ENCODE peak calls at places on chromosomes 6 and 20, in ten cellular contexts. One of them, this sample, is unnamed.

GRCh38 chr20:63873477-63873971 is 8.5 kb downstream of the TPD52L2 start:
- DNase-seq in thyroid gland: peak
- DNase-seq in lower leg skin: no peak
- DNase-seq in A673: no peak
- DNase-seq in heart left ventricle: peak
- DNase-seq in H1: no peak
- DNase-seq in OCI-LY7: no peak
- DNase-seq in ovary: no peak
- DNase-seq in colonic mucosa: no peak
- DNase-seq in sigmoid colon: peak
- DNase-seq in this sample: peak

GRCh38 chr6:145761584-145761983 is 26.3 kb upstream of the EPM2A start:
- DNase-seq in thyroid gland: no peak
- DNase-seq in lower leg skin: no peak
- DNase-seq in A673: peak
- DNase-seq in heart left ventricle: no peak
- DNase-seq in H1: no peak
- DNase-seq in OCI-LY7: peak
- DNase-seq in ovary: no peak
- DNase-seq in colonic mucosa: no peak
- DNase-seq in sigmoid colon: no peak
- DNase-seq in this sample: no peak

GRCh38 chr6:36671687-36672375 is 6.7 kb upstream of the CDKN1A start:
- DNase-seq in thyroid gland: no peak
- DNase-seq in lower leg skin: no peak
- DNase-seq in A673: no peak
- DNase-seq in heart left ventricle: no peak
- DNase-seq in H1: no peak
- DNase-seq in OCI-LY7: no peak
- DNase-seq in ovary: no peak
- DNase-seq in colonic mucosa: no peak
- DNase-seq in sigmoid colon: no peak
- DNase-seq in this sample: no peak

GRCh38 chr6:109595998-109596397 is 95.0 kb downstream of the AK9 start:
- DNase-seq in thyroid gland: peak
- DNase-seq in lower leg skin: no peak
- DNase-seq in A673: peak
- DNase-seq in heart left ventricle: no peak
- DNase-seq in H1: peak
- DNase-seq in OCI-LY7: peak
- DNase-seq in ovary: no peak
- DNase-seq in colonic mucosa: no peak
- DNase-seq in sigmoid colon: no peak
- DNase-seq in this sample: peak

GRCh38 chr6:137884428-137884827 is 17.4 kb downstream of the TNFAIP3 start:
- DNase-seq in thyroid gland: no peak
- DNase-seq in lower leg skin: no peak
- DNase-seq in A673: no peak
- DNase-seq in heart left ventricle: no peak
- DNase-seq in H1: no peak
- DNase-seq in OCI-LY7: no peak
- DNase-seq in ovary: no peak
- DNase-seq in colonic mucosa: no peak
- DNase-seq in sigmoid colon: no peak
- DNase-seq in this sample: no peak

GRCh38 chr6:43966374-43966658 is 160.9 kb downstream of the MRPL14 start:
- DNase-seq in thyroid gland: no peak
- DNase-seq in lower leg skin: no peak
- DNase-seq in A673: no peak
- DNase-seq in heart left ventricle: no peak
- DNase-seq in H1: no peak
- DNase-seq in OCI-LY7: no peak
- DNase-seq in ovary: no peak
- DNase-seq in colonic mucosa: no peak
- DNase-seq in sigmoid colon: no peak
- DNase-seq in this sample: no peak

GRCh38 chr6:159727717-159728440 is 573 bp downstream of the WTAP start:
- DNase-seq in thyroid gland: no peak
- DNase-seq in lower leg skin: no peak
- DNase-seq in A673: peak
- DNase-seq in heart left ventricle: no peak
- DNase-seq in H1: no peak
- DNase-seq in OCI-LY7: peak
- DNase-seq in ovary: no peak
- DNase-seq in colonic mucosa: no peak
- DNase-seq in sigmoid colon: no peak
- DNase-seq in this sample: peak

GRCh38 chr6:166466178-166467122 is 83.7 kb upstream of the MPC1 start:
- DNase-seq in thyroid gland: no peak
- DNase-seq in lower leg skin: peak
- DNase-seq in A673: no peak
- DNase-seq in heart left ventricle: no peak
- DNase-seq in H1: no peak
- DNase-seq in OCI-LY7: no peak
- DNase-seq in ovary: no peak
- DNase-seq in colonic mucosa: no peak
- DNase-seq in sigmoid colon: no peak
- DNase-seq in this sample: peak

GRCh38 chr20:34974246-34974645 is 18.6 kb downstream of the MYH7B start:
- DNase-seq in thyroid gland: no peak
- DNase-seq in lower leg skin: no peak
- DNase-seq in A673: no peak
- DNase-seq in heart left ventricle: no peak
- DNase-seq in H1: no peak
- DNase-seq in OCI-LY7: no peak
- DNase-seq in ovary: no peak
- DNase-seq in colonic mucosa: no peak
- DNase-seq in sigmoid colon: no peak
- DNase-seq in this sample: no peak

GRCh38 chr6:5214570-5215052 is 46.1 kb downstream of the LYRM4 start:
- DNase-seq in thyroid gland: peak
- DNase-seq in lower leg skin: no peak
- DNase-seq in A673: peak
- DNase-seq in heart left ventricle: peak
- DNase-seq in H1: peak
- DNase-seq in OCI-LY7: peak
- DNase-seq in ovary: no peak
- DNase-seq in colonic mucosa: peak
- DNase-seq in sigmoid colon: no peak
- DNase-seq in this sample: peak

GRCh38 chr20:22447448-22447778 is 137.0 kb downstream of the FOXA2 start:
- DNase-seq in thyroid gland: no peak
- DNase-seq in lower leg skin: no peak
- DNase-seq in A673: no peak
- DNase-seq in heart left ventricle: no peak
- DNase-seq in H1: no peak
- DNase-seq in OCI-LY7: no peak
- DNase-seq in ovary: no peak
- DNase-seq in colonic mucosa: no peak
- DNase-seq in sigmoid colon: no peak
- DNase-seq in this sample: no peak

GRCh38 chr6:107870379-107870778 is 46.3 kb upstream of the SCML4 start:
- DNase-seq in thyroid gland: no peak
- DNase-seq in lower leg skin: no peak
- DNase-seq in A673: no peak
- DNase-seq in heart left ventricle: no peak
- DNase-seq in H1: no peak
- DNase-seq in OCI-LY7: no peak
- DNase-seq in ovary: no peak
- DNase-seq in colonic mucosa: no peak
- DNase-seq in sigmoid colon: no peak
- DNase-seq in this sample: peak

GRCh38 chr6:116012966-116013365 is 47.7 kb downstream of the FRK start:
- DNase-seq in thyroid gland: no peak
- DNase-seq in lower leg skin: no peak
- DNase-seq in A673: no peak
- DNase-seq in heart left ventricle: no peak
- DNase-seq in H1: no peak
- DNase-seq in OCI-LY7: no peak
- DNase-seq in ovary: no peak
- DNase-seq in colonic mucosa: no peak
- DNase-seq in sigmoid colon: no peak
- DNase-seq in this sample: no peak

GRCh38 chr6:122026572-122027369 is 372.7 kb upstream of the HSF2 start:
- DNase-seq in thyroid gland: no peak
- DNase-seq in lower leg skin: no peak
- DNase-seq in A673: no peak
- DNase-seq in heart left ventricle: no peak
- DNase-seq in H1: no peak
- DNase-seq in OCI-LY7: no peak
- DNase-seq in ovary: no peak
- DNase-seq in colonic mucosa: no peak
- DNase-seq in sigmoid colon: no peak
- DNase-seq in this sample: no peak

GRCh38 chr6:69827491-69827890 is 30.7 kb upstream of the LMBRD1 start:
- DNase-seq in thyroid gland: no peak
- DNase-seq in lower leg skin: no peak
- DNase-seq in A673: peak
- DNase-seq in heart left ventricle: no peak
- DNase-seq in H1: no peak
- DNase-seq in OCI-LY7: no peak
- DNase-seq in ovary: no peak
- DNase-seq in colonic mucosa: no peak
- DNase-seq in sigmoid colon: no peak
- DNase-seq in this sample: peak

GRCh38 chr6:166679566-166679965 is 52.5 kb upstream of the RPS6KA2 start:
- DNase-seq in thyroid gland: no peak
- DNase-seq in lower leg skin: no peak
- DNase-seq in A673: no peak
- DNase-seq in heart left ventricle: no peak
- DNase-seq in H1: no peak
- DNase-seq in OCI-LY7: no peak
- DNase-seq in ovary: no peak
- DNase-seq in colonic mucosa: no peak
- DNase-seq in sigmoid colon: no peak
- DNase-seq in this sample: no peak

GRCh38 chr20:33730946-33731692 is 677 bp upstream of the ZNF341 start:
- DNase-seq in thyroid gland: no peak
- DNase-seq in lower leg skin: no peak
- DNase-seq in A673: no peak
- DNase-seq in heart left ventricle: no peak
- DNase-seq in H1: no peak
- DNase-seq in OCI-LY7: no peak
- DNase-seq in ovary: peak
- DNase-seq in colonic mucosa: no peak
- DNase-seq in sigmoid colon: no peak
- DNase-seq in this sample: no peak

DNA sequence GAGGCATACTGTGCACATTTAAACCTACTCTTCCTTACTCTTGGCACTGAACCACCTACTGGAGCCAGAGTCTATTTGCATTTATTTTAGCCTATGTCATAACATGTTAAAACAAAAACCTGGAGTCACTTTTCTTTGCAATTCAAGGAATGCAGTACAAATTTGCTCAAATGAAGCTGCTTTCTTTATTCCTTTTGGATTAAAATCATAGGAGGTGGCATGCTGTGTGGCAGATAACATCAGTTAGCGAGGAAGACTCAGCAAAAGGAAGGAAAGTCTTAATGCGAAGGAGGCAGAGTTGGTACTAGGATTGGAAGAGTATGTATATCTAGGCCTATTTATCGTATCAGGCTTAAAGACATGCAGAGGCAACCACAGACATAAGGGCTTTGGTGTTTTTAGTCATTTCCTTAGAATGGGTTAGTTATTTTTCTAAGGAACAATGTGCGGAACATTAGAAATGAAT is 92.9 kb downstream of the SAMD3 start:
- DNase-seq in thyroid gland: no peak
- DNase-seq in lower leg skin: no peak
- DNase-seq in A673: peak
- DNase-seq in heart left ventricle: no peak
- DNase-seq in H1: no peak
- DNase-seq in OCI-LY7: no peak
- DNase-seq in ovary: no peak
- DNase-seq in colonic mucosa: no peak
- DNase-seq in sigmoid colon: no peak
- DNase-seq in this sample: peak
- H3K4me3 ChIP-seq in thyroid gland: no peak
- H3K4me3 ChIP-seq in lower leg skin: no peak
- H3K4me3 ChIP-seq in A673: no peak
- H3K4me3 ChIP-seq in heart left ventricle: no peak
- H3K4me3 ChIP-seq in H1: no peak
- H3K4me3 ChIP-seq in OCI-LY7: no peak
- H3K4me3 ChIP-seq in ovary: no peak
- H3K4me3 ChIP-seq in colonic mucosa: no peak
- H3K4me3 ChIP-seq in sigmoid colon: no peak
- H3K4me3 ChIP-seq in this sample: no peak

GRCh38 chr6:133286765-133287164 is 45.6 kb downstream of the EYA4 start:
- DNase-seq in thyroid gland: no peak
- DNase-seq in lower leg skin: no peak
- DNase-seq in A673: peak
- DNase-seq in heart left ventricle: no peak
- DNase-seq in H1: no peak
- DNase-seq in OCI-LY7: peak
- DNase-seq in ovary: no peak
- DNase-seq in colonic mucosa: no peak
- DNase-seq in sigmoid colon: no peak
- DNase-seq in this sample: peak
- TF ChIP-seq CTCF in thyroid gland: no peak
- TF ChIP-seq CTCF in lower leg skin: no peak
- TF ChIP-seq CTCF in A673: peak
- TF ChIP-seq CTCF in heart left ventricle: no peak
- TF ChIP-seq CTCF in H1: peak
- TF ChIP-seq CTCF in OCI-LY7: peak
- TF ChIP-seq CTCF in ovary: no peak
- TF ChIP-seq CTCF in colonic mucosa: no peak
- TF ChIP-seq CTCF in sigmoid colon: no peak
- TF ChIP-seq CTCF in this sample: peak

GRCh38 chr20:46512943-46513844 is at the start of gene ZNF334:
- DNase-seq in thyroid gland: peak
- DNase-seq in lower leg skin: peak
- DNase-seq in A673: peak
- DNase-seq in heart left ventricle: peak
- DNase-seq in H1: peak
- DNase-seq in OCI-LY7: no peak
- DNase-seq in ovary: peak
- DNase-seq in colonic mucosa: peak
- DNase-seq in sigmoid colon: peak
- DNase-seq in this sample: peak
- H3K4me3 ChIP-seq in thyroid gland: peak
- H3K4me3 ChIP-seq in lower leg skin: peak
- H3K4me3 ChIP-seq in A673: peak
- H3K4me3 ChIP-seq in heart left ventricle: peak
- H3K4me3 ChIP-seq in H1: peak
- H3K4me3 ChIP-seq in OCI-LY7: no peak
- H3K4me3 ChIP-seq in ovary: peak
- H3K4me3 ChIP-seq in colonic mucosa: peak
- H3K4me3 ChIP-seq in sigmoid colon: peak
- H3K4me3 ChIP-seq in this sample: peak

DNA sequence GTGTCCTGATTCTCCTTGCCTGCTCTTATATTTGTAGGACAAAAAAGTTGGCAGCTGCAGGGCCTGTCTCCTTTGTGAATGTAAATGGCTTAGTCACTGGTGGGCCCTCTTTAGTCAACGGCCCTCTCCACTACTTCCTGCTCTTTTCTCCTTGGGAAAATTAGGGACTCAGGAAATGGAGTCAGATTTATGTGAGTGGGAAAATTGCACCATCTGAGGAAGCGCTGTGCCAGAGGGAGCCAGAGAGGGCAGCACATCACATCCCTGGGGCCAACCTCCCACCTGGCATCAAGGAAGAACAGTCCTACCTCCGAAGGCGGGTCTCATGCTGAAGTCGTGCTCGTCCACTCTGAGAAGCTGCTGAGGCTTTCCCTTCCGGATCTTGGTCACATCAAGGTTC is 15.6 kb downstream of the GABRR2 start:
- DNase-seq in thyroid gland: no peak
- DNase-seq in lower leg skin: no peak
- DNase-seq in A673: peak
- DNase-seq in heart left ventricle: no peak
- DNase-seq in H1: no peak
- DNase-seq in OCI-LY7: no peak
- DNase-seq in ovary: no peak
- DNase-seq in colonic mucosa: no peak
- DNase-seq in sigmoid colon: no peak
- DNase-seq in this sample: peak
- TF ChIP-seq CTCF in thyroid gland: no peak
- TF ChIP-seq CTCF in lower leg skin: no peak
- TF ChIP-seq CTCF in A673: peak
- TF ChIP-seq CTCF in heart left ventricle: no peak
- TF ChIP-seq CTCF in H1: peak
- TF ChIP-seq CTCF in OCI-LY7: peak
- TF ChIP-seq CTCF in ovary: no peak
- TF ChIP-seq CTCF in colonic mucosa: no peak
- TF ChIP-seq CTCF in sigmoid colon: no peak
- TF ChIP-seq CTCF in this sample: peak

This sample was measured in fibroblast of pulmonary artery.